ENCODE peak calls at places on chromosomes 16 and 17, in six cellular contexts. T, Q, Z, L, J and C are unnamed samples.

GRCh38 chr17:9402590-9403199 is 172.9 kb downstream of the STX8 start:
- DNase-seq in Z (no peak), T (peak; percentile 44), J (no peak), Q (no peak), L (no peak), C (peak; percentile 19)

GRCh38 chr17:54372071-54372720 is 528.5 kb upstream of the TOM1L1 start:
- DNase-seq in T (no peak), Q (no peak), J (no peak), Z (no peak), L (no peak), C (no peak)

GRCh38 chr16:51569204-51569911 is 418.3 kb upstream of the SALL1 start:
- DNase-seq in J (no peak), L (peak; percentile 75), Q (no peak), T (peak; percentile 46), Z (no peak), C (no peak)

GRCh38 chr16:67673712-67674580 is 7.3 kb downstream of the C16orf86 start:
- DNase-seq in Q (no peak), T (peak; percentile 88), Z (no peak), L (no peak), J (peak; percentile 86), C (peak; percentile 21)

GRCh38 chr17:57343717-57344116 is 87.4 kb downstream of the MSI2 start:
- DNase-seq in T (no peak), J (no peak), L (no peak), Z (no peak), Q (no peak), C (no peak)

GRCh38 chr17:33651631-33652030 is 358.5 kb upstream of the ASIC2 start:
- DNase-seq in Z (no peak), L (no peak), Q (no peak), J (no peak), T (no peak), C (no peak)

GRCh38 chr16:51394401-51394800 is 243.3 kb upstream of the SALL1 start:
- DNase-seq in L (no peak), T (no peak), J (no peak), Z (no peak), Q (no peak), C (no peak)

GRCh38 chr17:72745241-72745640 is 347.2 kb downstream of the SLC39A11 start:
- DNase-seq in T (no peak), L (no peak), Q (no peak), Z (no peak), J (no peak), C (no peak)

GRCh38 chr17:7677388-7678067 is 9.8 kb downstream of the TP53 start:
- DNase-seq in L (no peak), T (no peak), Z (no peak), Q (no peak), J (no peak), C (no peak)

GRCh38 chr17:30824356-30825145 is at the start of gene CRLF3:
- DNase-seq in Z (peak; percentile 93), L (peak; percentile 71), Q (peak; percentile 67), T (peak; percentile 93), J (peak; percentile 88), C (peak; percentile 44)

GRCh38 chr17:56184650-56185049 is 31.4 kb downstream of the ANKFN1 start:
- DNase-seq in T (no peak), Z (no peak), L (no peak), J (no peak), Q (no peak), C (no peak)

GRCh38 chr16:30016555-30017276 is 5.9 kb upstream of the DOC2A start:
- DNase-seq in Q (no peak), J (no peak), Z (no peak), L (no peak), T (no peak), C (no peak)